ENCODE peak calls at places on chromosomes 13 and 19, in seven cellular contexts. One of them, this sample, is unnamed.
A peak's percentile ranks its signal among the peaks of the same experiment; 100 is the strongest.

GRCh38 chr19:54928299-54928698 is 19.0 kb downstream of the NLRP7 start:
- DNase-seq in SK-N-SH: no peak
- DNase-seq in prostate gland: no peak
- DNase-seq in spleen: no peak
- DNase-seq in suprapubic skin: no peak
- DNase-seq in H1: no peak
- DNase-seq in GM23338: peak; percentile 68
- DNase-seq in this sample: no peak

GRCh38 chr19:49817964-49818690 is at the start of gene MED25:
- DNase-seq in SK-N-SH: peak; percentile 95
- DNase-seq in prostate gland: peak; percentile 77
- DNase-seq in spleen: peak; percentile 96
- DNase-seq in suprapubic skin: peak; percentile 92
- DNase-seq in H1: peak; percentile 95
- DNase-seq in GM23338: peak; percentile 90
- DNase-seq in this sample: peak; percentile 86

GRCh38 chr13:94384217-94384905 is 95.1 kb downstream of the DCT start:
- DNase-seq in SK-N-SH: no peak
- DNase-seq in prostate gland: no peak
- DNase-seq in spleen: no peak
- DNase-seq in suprapubic skin: no peak
- DNase-seq in H1: no peak
- DNase-seq in GM23338: no peak
- DNase-seq in this sample: no peak

GRCh38 chr13:94369862-94370491 is 109.5 kb downstream of the DCT start:
- DNase-seq in SK-N-SH: no peak
- DNase-seq in prostate gland: peak; percentile 13
- DNase-seq in spleen: no peak
- DNase-seq in suprapubic skin: no peak
- DNase-seq in H1: no peak
- DNase-seq in GM23338: no peak
- DNase-seq in this sample: no peak

GRCh38 chr19:344625-345319 is at the start of gene MIER2:
- DNase-seq in SK-N-SH: peak; percentile 99
- DNase-seq in prostate gland: peak; percentile 74
- DNase-seq in spleen: peak; percentile 91
- DNase-seq in suprapubic skin: peak; percentile 87
- DNase-seq in H1: peak; percentile 100
- DNase-seq in GM23338: peak; percentile 83
- DNase-seq in this sample: peak; percentile 85

GRCh38 chr13:25114220-25114619 is 18.3 kb downstream of the PABPC3 start:
- DNase-seq in SK-N-SH: peak; percentile 71
- DNase-seq in prostate gland: peak; percentile 53
- DNase-seq in spleen: no peak
- DNase-seq in suprapubic skin: no peak
- DNase-seq in H1: peak; percentile 87
- DNase-seq in GM23338: peak; percentile 82
- DNase-seq in this sample: peak; percentile 71

GRCh38 chr13:25881946-25882574 is 169.8 kb downstream of the SHISA2 start:
- DNase-seq in SK-N-SH: peak; percentile 64
- DNase-seq in prostate gland: no peak
- DNase-seq in spleen: no peak
- DNase-seq in suprapubic skin: no peak
- DNase-seq in H1: no peak
- DNase-seq in GM23338: peak; percentile 78
- DNase-seq in this sample: no peak

GRCh38 chr13:113769106-113769505 is 10.1 kb downstream of the TMEM255B start:
- DNase-seq in SK-N-SH: no peak
- DNase-seq in prostate gland: no peak
- DNase-seq in spleen: peak; percentile 58
- DNase-seq in suprapubic skin: no peak
- DNase-seq in H1: no peak
- DNase-seq in GM23338: no peak
- DNase-seq in this sample: no peak

GRCh38 chr19:7830272-7830771 is 304 bp downstream of the EVI5L start:
- DNase-seq in SK-N-SH: no peak
- DNase-seq in prostate gland: no peak
- DNase-seq in spleen: no peak
- DNase-seq in suprapubic skin: no peak
- DNase-seq in H1: no peak
- DNase-seq in GM23338: no peak
- DNase-seq in this sample: no peak

GRCh38 chr13:73870970-73871935 is 263.0 kb downstream of the KLF12 start:
- DNase-seq in SK-N-SH: no peak
- DNase-seq in prostate gland: no peak
- DNase-seq in spleen: no peak
- DNase-seq in suprapubic skin: no peak
- DNase-seq in H1: no peak
- DNase-seq in GM23338: peak; percentile 59
- DNase-seq in this sample: no peak

GRCh38 chr19:47633516-47633915 is 24.6 kb downstream of the BICRA start:
- DNase-seq in SK-N-SH: no peak
- DNase-seq in prostate gland: no peak
- DNase-seq in spleen: no peak
- DNase-seq in suprapubic skin: no peak
- DNase-seq in H1: no peak
- DNase-seq in GM23338: no peak
- DNase-seq in this sample: no peak

GRCh38 chr13:28984825-28985224 is 164.7 kb downstream of the MTUS2 start:
- DNase-seq in SK-N-SH: no peak
- DNase-seq in prostate gland: no peak
- DNase-seq in spleen: no peak
- DNase-seq in suprapubic skin: no peak
- DNase-seq in H1: no peak
- DNase-seq in GM23338: no peak
- DNase-seq in this sample: no peak

GRCh38 chr13:98103942-98104880 is 38.7 kb upstream of the FARP1 start:
- DNase-seq in SK-N-SH: peak; percentile 27
- DNase-seq in prostate gland: no peak
- DNase-seq in spleen: no peak
- DNase-seq in suprapubic skin: no peak
- DNase-seq in H1: no peak
- DNase-seq in GM23338: peak; percentile 27
- DNase-seq in this sample: no peak

GRCh38 chr19:1161716-1162115 is 12.4 kb downstream of the SBNO2 start:
- DNase-seq in SK-N-SH: no peak
- DNase-seq in prostate gland: no peak
- DNase-seq in spleen: no peak
- DNase-seq in suprapubic skin: peak; percentile 67
- DNase-seq in H1: no peak
- DNase-seq in GM23338: no peak
- DNase-seq in this sample: peak; percentile 57

GRCh38 chr19:48511800-48512503 is at the start of gene LMTK3:
- DNase-seq in SK-N-SH: peak; percentile 97
- DNase-seq in prostate gland: no peak
- DNase-seq in spleen: peak; percentile 83
- DNase-seq in suprapubic skin: no peak
- DNase-seq in H1: peak; percentile 82
- DNase-seq in GM23338: peak; percentile 87
- DNase-seq in this sample: no peak

GRCh38 chr13:23608704-23609413 is 38.6 kb downstream of the TNFRSF19 start:
- DNase-seq in SK-N-SH: peak; percentile 75
- DNase-seq in prostate gland: no peak
- DNase-seq in spleen: peak; percentile 88
- DNase-seq in suprapubic skin: peak; percentile 78
- DNase-seq in H1: no peak
- DNase-seq in GM23338: no peak
- DNase-seq in this sample: no peak

GRCh38 chr13:43572601-43573360 is 214.0 kb downstream of the ENOX1 start:
- DNase-seq in SK-N-SH: no peak
- DNase-seq in prostate gland: no peak
- DNase-seq in spleen: no peak
- DNase-seq in suprapubic skin: no peak
- DNase-seq in H1: no peak
- DNase-seq in GM23338: no peak
- DNase-seq in this sample: no peak

GRCh38 chr19:46350758-46351159 is 3.9 kb downstream of the PPP5C start:
- DNase-seq in SK-N-SH: no peak
- DNase-seq in prostate gland: no peak
- DNase-seq in spleen: peak; percentile 86
- DNase-seq in suprapubic skin: no peak
- DNase-seq in H1: no peak
- DNase-seq in GM23338: no peak
- DNase-seq in this sample: no peak

GRCh38 chr19:34676697-34677385 is at the start of gene SCGB2B2:
- DNase-seq in SK-N-SH: peak; percentile 82
- DNase-seq in prostate gland: no peak
- DNase-seq in spleen: peak; percentile 82
- DNase-seq in suprapubic skin: no peak
- DNase-seq in H1: no peak
- DNase-seq in GM23338: peak; percentile 68
- DNase-seq in this sample: no peak
- TF ChIP-seq POLR2AphosphoS5 in SK-N-SH: no peak
- TF ChIP-seq POLR2AphosphoS5 in prostate gland: no peak
- TF ChIP-seq POLR2AphosphoS5 in spleen: no peak
- TF ChIP-seq POLR2AphosphoS5 in suprapubic skin: no peak
- TF ChIP-seq POLR2AphosphoS5 in H1: no peak
- TF ChIP-seq POLR2AphosphoS5 in GM23338: no peak
- TF ChIP-seq POLR2AphosphoS5 in this sample: no peak

GRCh38 chr19:57350877-57351805 is at the start of gene ZNF304:
- DNase-seq in SK-N-SH: peak; percentile 90
- DNase-seq in prostate gland: peak; percentile 94
- DNase-seq in spleen: peak; percentile 97
- DNase-seq in suprapubic skin: peak; percentile 94
- DNase-seq in H1: peak; percentile 86
- DNase-seq in GM23338: peak; percentile 98
- DNase-seq in this sample: peak; percentile 93

GRCh38 chr19:57357406-57357805 is 5.9 kb upstream of the TRAPPC2B start:
- DNase-seq in SK-N-SH: no peak
- DNase-seq in prostate gland: no peak
- DNase-seq in spleen: no peak
- DNase-seq in suprapubic skin: no peak
- DNase-seq in H1: no peak
- DNase-seq in GM23338: no peak
- DNase-seq in this sample: no peak

GRCh38 chr19:57355916-57356315 is 4.8 kb downstream of the ZNF304 start:
- DNase-seq in SK-N-SH: no peak
- DNase-seq in prostate gland: no peak
- DNase-seq in spleen: no peak
- DNase-seq in suprapubic skin: no peak
- DNase-seq in H1: no peak
- DNase-seq in GM23338: no peak
- DNase-seq in this sample: no peak

GRCh38 chr19:57348136-57348535 is 2.9 kb upstream of the ZNF304 start:
- DNase-seq in SK-N-SH: no peak
- DNase-seq in prostate gland: no peak
- DNase-seq in spleen: no peak
- DNase-seq in suprapubic skin: no peak
- DNase-seq in H1: no peak
- DNase-seq in GM23338: no peak
- DNase-seq in this sample: no peak

GRCh38 chr19:57351867-57352266 is 796 bp downstream of the ZNF304 start:
- DNase-seq in SK-N-SH: no peak
- DNase-seq in prostate gland: no peak
- DNase-seq in spleen: no peak
- DNase-seq in suprapubic skin: no peak
- DNase-seq in H1: no peak
- DNase-seq in GM23338: peak; percentile 19
- DNase-seq in this sample: no peak
- TF ChIP-seq POLR2AphosphoS5 in SK-N-SH: no peak
- TF ChIP-seq POLR2AphosphoS5 in prostate gland: no peak
- TF ChIP-seq POLR2AphosphoS5 in spleen: no peak
- TF ChIP-seq POLR2AphosphoS5 in suprapubic skin: no peak
- TF ChIP-seq POLR2AphosphoS5 in H1: no peak
- TF ChIP-seq POLR2AphosphoS5 in GM23338: no peak
- TF ChIP-seq POLR2AphosphoS5 in this sample: no peak

GRCh38 chr13:49633687-49634086 is 5.4 kb downstream of the ARL11 start:
- DNase-seq in SK-N-SH: no peak
- DNase-seq in prostate gland: no peak
- DNase-seq in spleen: no peak
- DNase-seq in suprapubic skin: no peak
- DNase-seq in H1: no peak
- DNase-seq in GM23338: no peak
- DNase-seq in this sample: no peak
- TF ChIP-seq POLR2AphosphoS5 in SK-N-SH: no peak
- TF ChIP-seq POLR2AphosphoS5 in prostate gland: no peak
- TF ChIP-seq POLR2AphosphoS5 in spleen: no peak
- TF ChIP-seq POLR2AphosphoS5 in suprapubic skin: no peak
- TF ChIP-seq POLR2AphosphoS5 in H1: no peak
- TF ChIP-seq POLR2AphosphoS5 in GM23338: no peak
- TF ChIP-seq POLR2AphosphoS5 in this sample: no peak

GRCh38 chr19:11201791-11202190 is 4.4 kb upstream of the KANK2 start:
- DNase-seq in SK-N-SH: no peak
- DNase-seq in prostate gland: no peak
- DNase-seq in spleen: no peak
- DNase-seq in suprapubic skin: no peak
- DNase-seq in H1: no peak
- DNase-seq in GM23338: no peak
- DNase-seq in this sample: no peak

GRCh38 chr19:11204076-11204602 is 6.8 kb upstream of the KANK2 start:
- DNase-seq in SK-N-SH: no peak
- DNase-seq in prostate gland: no peak
- DNase-seq in spleen: no peak
- DNase-seq in suprapubic skin: no peak
- DNase-seq in H1: no peak
- DNase-seq in GM23338: no peak
- DNase-seq in this sample: no peak

GRCh38 chr19:11202488-11203193 is 5.3 kb upstream of the KANK2 start:
- DNase-seq in SK-N-SH: no peak
- DNase-seq in prostate gland: no peak
- DNase-seq in spleen: no peak
- DNase-seq in suprapubic skin: no peak
- DNase-seq in H1: no peak
- DNase-seq in GM23338: no peak
- DNase-seq in this sample: no peak

GRCh38 chr19:11204943-11205349 is 7.6 kb upstream of the KANK2 start:
- DNase-seq in SK-N-SH: peak; percentile 60
- DNase-seq in prostate gland: no peak
- DNase-seq in spleen: no peak
- DNase-seq in suprapubic skin: no peak
- DNase-seq in H1: no peak
- DNase-seq in GM23338: no peak
- DNase-seq in this sample: no peak

DNA sequence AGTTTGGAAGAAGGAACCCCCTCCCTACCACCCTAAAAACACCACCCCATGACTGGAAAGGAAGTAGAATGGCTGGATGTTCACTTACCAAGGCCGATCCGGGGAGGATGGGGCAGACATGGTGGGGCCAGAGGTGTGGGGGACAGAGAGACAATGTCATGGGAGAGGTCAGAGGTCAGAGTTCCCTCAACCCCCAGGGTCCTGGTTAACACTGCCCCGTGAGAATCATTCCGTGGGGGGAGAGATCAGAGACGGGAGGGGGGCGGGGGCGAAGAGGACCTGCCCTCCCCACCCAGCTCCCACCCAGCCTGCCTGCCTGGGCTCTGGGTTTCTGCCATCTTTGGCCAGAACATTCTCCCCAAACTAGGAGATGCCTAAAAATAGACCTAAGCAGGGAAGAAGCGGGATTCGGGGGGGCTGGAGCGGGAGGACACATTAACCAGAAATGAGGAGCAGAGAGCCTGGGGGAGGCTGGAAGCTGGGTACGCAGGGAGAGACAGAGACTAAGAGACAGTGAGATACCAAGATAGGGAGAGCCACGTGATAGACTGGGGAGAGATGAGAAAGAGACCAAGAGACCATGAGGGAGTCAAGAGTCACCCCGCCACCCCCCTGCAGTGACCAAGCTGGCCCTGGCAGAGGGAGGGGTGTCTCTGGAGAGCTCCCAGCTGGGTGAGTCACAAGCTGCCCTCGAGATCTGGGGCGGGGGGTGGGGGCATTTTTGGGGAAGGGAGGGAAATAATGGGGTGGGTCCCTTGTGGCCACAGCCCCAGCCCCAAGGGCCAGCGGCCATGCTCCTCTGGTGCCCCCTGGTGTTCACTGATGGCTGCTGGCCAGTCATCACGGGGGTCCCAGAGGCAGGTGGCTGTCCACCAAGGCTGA is 6.1 kb upstream of the KANK2 start:
- DNase-seq in SK-N-SH: peak; percentile 93
- DNase-seq in prostate gland: peak; percentile 34
- DNase-seq in spleen: no peak
- DNase-seq in suprapubic skin: peak; percentile 89
- DNase-seq in H1: peak; percentile 88
- DNase-seq in GM23338: peak; percentile 77
- DNase-seq in this sample: peak; percentile 59
- TF ChIP-seq POLR2AphosphoS5 in SK-N-SH: no peak
- TF ChIP-seq POLR2AphosphoS5 in prostate gland: no peak
- TF ChIP-seq POLR2AphosphoS5 in spleen: peak; percentile 26
- TF ChIP-seq POLR2AphosphoS5 in suprapubic skin: peak; percentile 53
- TF ChIP-seq POLR2AphosphoS5 in H1: no peak
- TF ChIP-seq POLR2AphosphoS5 in GM23338: no peak
- TF ChIP-seq POLR2AphosphoS5 in this sample: no peak